ENCODE peak calls at places on chromosomes 4 and X, in four cellular contexts. D is HepG2, Y is H1, O is K562. J is an unnamed sample.

GRCh38 chrX:85611926-85612325 is 232.5 kb upstream of the POF1B start:
- DNase-seq in O (peak), D (no peak), Y (no peak), J (no peak)

GRCh38 chrX:154373340-154374306 is 811 bp downstream of the FLNA start:
- DNase-seq in D (peak), Y (peak), O (peak), J (peak)

GRCh38 chr4:24889991-24890390 is 22.9 kb downstream of the CCDC149 start:
- DNase-seq in Y (no peak), O (no peak), D (no peak), J (peak)

GRCh38 chrX:130084651-130085237 is 25.6 kb downstream of the ELF4 start:
- DNase-seq in D (no peak), O (peak), Y (no peak), J (peak)

GRCh38 chr4:105620640-105621323 is 68.4 kb downstream of the ARHGEF38 start:
- DNase-seq in Y (no peak), O (peak), D (no peak), J (no peak)

GRCh38 chr4:1813231-1813630 is 20.1 kb downstream of the FGFR3 start:
- DNase-seq in O (no peak), D (no peak), Y (no peak), J (no peak)

GRCh38 chrX:43870758-43871419 is 11.4 kb downstream of the MAOB start:
- DNase-seq in D (no peak), O (no peak), Y (no peak), J (no peak)

GRCh38 chr4:80017125-80017854 is 55.7 kb downstream of the ANTXR2 start:
- DNase-seq in D (no peak), Y (no peak), O (no peak), J (no peak)

GRCh38 chrX:74434336-74434735 is 13.0 kb downstream of the SLC16A2 start:
- DNase-seq in Y (no peak), O (no peak), D (no peak), J (no peak)

GRCh38 chrX:113929004-113929403 is 654.9 kb upstream of the HTR2C start:
- DNase-seq in O (peak), Y (peak), D (peak), J (no peak)

GRCh38 chrX:18877472-18877871 is 106.4 kb downstream of the PHKA2 start:
- DNase-seq in D (peak), Y (no peak), O (no peak), J (no peak)

GRCh38 chr4:82799006-82799881 is 648 bp upstream of the SCD5 start:
- DNase-seq in D (no peak), Y (no peak), O (no peak), J (no peak)

GRCh38 chrX:1576201-1577101 is 15.0 kb upstream of the AKAP17A start:
- DNase-seq in D (no peak), O (no peak), Y (no peak), J (no peak)
- TF ChIP-seq ATF2 in D (no peak), O (no peak), Y (no peak), J (no peak)

GRCh38 chrX:16772460-16772859 is 13.8 kb upstream of the TXLNG start:
- DNase-seq in D (peak), O (peak), Y (peak), J (no peak)

GRCh38 chrX:16774746-16775145 is 11.5 kb upstream of the TXLNG start:
- DNase-seq in Y (no peak), O (no peak), D (no peak), J (no peak)

GRCh38 chrX:16770970-16771482 is 15.2 kb upstream of the TXLNG start:
- DNase-seq in O (no peak), Y (no peak), D (no peak), J (no peak)

GRCh38 chrX:16771483-16772398 is 14.5 kb upstream of the TXLNG start:
- DNase-seq in D (peak), O (peak), Y (peak), J (no peak)
- H3K27ac ChIP-seq in D (peak), O (peak), Y (peak), J (no peak)

GRCh38 chr4:20248155-20248558 is 3.5 kb upstream of the SLIT2 start:
- DNase-seq in D (peak), Y (no peak), O (peak), J (no peak)
- TF ChIP-seq HDAC2 in D (no peak), Y (no peak), O (no peak), J (no peak)

DNA sequence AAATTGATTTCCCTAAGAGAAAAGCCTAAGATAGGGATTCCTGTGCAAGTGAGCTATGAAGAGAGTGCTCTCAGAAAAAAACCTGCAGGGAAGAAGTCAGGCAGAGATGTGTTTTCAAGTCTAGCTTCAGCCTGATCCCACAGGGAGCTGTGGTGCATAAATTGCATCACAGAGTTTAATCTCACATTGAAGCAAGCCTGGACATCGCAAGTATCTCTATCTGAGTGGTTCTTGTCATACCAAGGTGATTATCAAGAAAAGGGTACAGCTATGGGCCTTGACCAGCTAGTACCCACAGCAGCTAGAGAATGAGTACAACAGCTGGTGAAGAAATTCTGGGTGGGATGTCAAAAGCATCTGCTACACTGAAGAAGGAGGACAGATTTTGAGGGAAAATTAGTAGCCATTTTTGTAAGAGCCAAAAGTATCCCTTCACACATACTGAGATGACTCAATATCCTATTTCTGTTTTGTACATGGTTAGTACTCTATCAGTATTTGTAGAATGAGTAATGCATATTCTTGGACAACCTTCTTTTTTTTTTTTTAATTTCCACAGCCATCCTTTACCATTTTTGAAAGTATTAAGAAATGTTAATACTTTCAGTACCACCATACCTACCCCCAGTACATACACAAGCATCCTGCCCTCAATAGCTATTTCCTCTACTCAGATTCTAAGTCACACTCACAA is 708.9 kb downstream of the IL1RAPL1 start:
- DNase-seq in Y (no peak), O (no peak), D (no peak), J (no peak)
- TF ChIP-seq ATF2 in Y (no peak), O (no peak), D (no peak), J (no peak)

DNA sequence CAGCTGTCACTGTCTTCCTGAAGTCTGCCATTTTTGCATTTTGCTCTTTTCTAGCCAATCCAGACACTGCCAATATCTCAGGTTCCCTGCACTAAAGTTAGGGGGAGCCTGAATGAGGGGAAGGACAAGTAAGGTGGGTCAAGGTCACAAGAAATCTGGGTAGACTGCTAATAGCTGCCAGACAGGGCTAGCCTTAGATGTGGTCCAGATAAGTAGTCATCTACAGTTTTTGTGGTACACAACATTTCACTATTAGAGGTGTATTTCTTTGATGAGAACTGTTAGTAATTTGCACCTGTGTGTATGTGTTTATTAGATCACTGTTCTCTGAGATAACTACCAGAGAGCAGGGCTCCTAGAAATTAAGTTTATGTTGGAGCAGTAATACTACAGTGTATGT is 9.4 kb downstream of the LHFPL1 start:
- DNase-seq in D (no peak), O (no peak), Y (no peak), J (no peak)
- H3K27ac ChIP-seq in D (no peak), O (no peak), Y (no peak), J (peak)